ENCODE peak calls at places on chromosomes 4 and X, in six cellular contexts. One of them, this sample, is unnamed.

GRCh38 chr4:40502936-40503335 is 126.7 kb downstream of the RBM47 start:
- DNase-seq in tibial nerve: no peak
- DNase-seq in breast epithelium: no peak
- DNase-seq in pancreas: no peak
- DNase-seq in A549: no peak
- DNase-seq in HL-60: no peak
- DNase-seq in this sample: no peak

GRCh38 chr4:173666-174314 is 49.5 kb downstream of the ZNF718 start:
- DNase-seq in pancreas: no peak
- DNase-seq in tibial nerve: no peak
- DNase-seq in HL-60: no peak
- DNase-seq in breast epithelium: no peak
- DNase-seq in A549: no peak
- DNase-seq in this sample: no peak

GRCh38 chr4:1874207-1874606 is 3.0 kb downstream of the NSD2 start:
- DNase-seq in tibial nerve: no peak
- DNase-seq in HL-60: no peak
- DNase-seq in breast epithelium: no peak
- DNase-seq in A549: no peak
- DNase-seq in pancreas: no peak
- DNase-seq in this sample: no peak

GRCh38 chrX:56029188-56029587 is 203.0 kb upstream of the KLF8 start:
- DNase-seq in pancreas: no peak
- DNase-seq in HL-60: no peak
- DNase-seq in breast epithelium: no peak
- DNase-seq in A549: no peak
- DNase-seq in tibial nerve: no peak
- DNase-seq in this sample: no peak

GRCh38 chr4:56690393-56690971 is 9.4 kb upstream of the HOPX start:
- DNase-seq in HL-60: no peak
- DNase-seq in breast epithelium: no peak
- DNase-seq in tibial nerve: no peak
- DNase-seq in pancreas: no peak
- DNase-seq in A549: no peak
- DNase-seq in this sample: no peak

GRCh38 chr4:7842384-7843279 is 97.0 kb downstream of the AFAP1 start:
- DNase-seq in breast epithelium: no peak
- DNase-seq in tibial nerve: no peak
- DNase-seq in pancreas: no peak
- DNase-seq in HL-60: no peak
- DNase-seq in A549: peak; percentile 63
- DNase-seq in this sample: peak; percentile 97

GRCh38 chr4:151646322-151646721 is 114.5 kb downstream of the GATB start:
- DNase-seq in tibial nerve: no peak
- DNase-seq in breast epithelium: no peak
- DNase-seq in A549: no peak
- DNase-seq in HL-60: no peak
- DNase-seq in pancreas: no peak
- DNase-seq in this sample: no peak

GRCh38 chrX:134460861-134461218 is 875 bp downstream of the HPRT1 start:
- DNase-seq in pancreas: no peak
- DNase-seq in A549: no peak
- DNase-seq in breast epithelium: no peak
- DNase-seq in HL-60: no peak
- DNase-seq in tibial nerve: no peak
- DNase-seq in this sample: no peak

GRCh38 chr4:40848251-40848650 is 98.5 kb downstream of the NSUN7 start:
- DNase-seq in HL-60: no peak
- DNase-seq in tibial nerve: no peak
- DNase-seq in A549: no peak
- DNase-seq in breast epithelium: no peak
- DNase-seq in pancreas: no peak
- DNase-seq in this sample: no peak

GRCh38 chrX:136395271-136395670 is 92.5 kb upstream of the BRS3 start:
- DNase-seq in tibial nerve: no peak
- DNase-seq in breast epithelium: no peak
- DNase-seq in A549: no peak
- DNase-seq in pancreas: no peak
- DNase-seq in HL-60: no peak
- DNase-seq in this sample: no peak

GRCh38 chr4:185504098-185505047 is 30.9 kb downstream of the PDLIM3 start:
- DNase-seq in breast epithelium: no peak
- DNase-seq in tibial nerve: no peak
- DNase-seq in HL-60: no peak
- DNase-seq in pancreas: no peak
- DNase-seq in A549: no peak
- DNase-seq in this sample: peak; percentile 51

GRCh38 chrX:150649096-150649870 is 43.9 kb upstream of the MTMR1 start:
- DNase-seq in tibial nerve: no peak
- DNase-seq in breast epithelium: no peak
- DNase-seq in pancreas: no peak
- DNase-seq in A549: no peak
- DNase-seq in HL-60: no peak
- DNase-seq in this sample: peak; percentile 4

GRCh38 chrX:23659339-23659738 is 8.0 kb upstream of the PRDX4 start:
- DNase-seq in HL-60: no peak
- DNase-seq in A549: no peak
- DNase-seq in tibial nerve: no peak
- DNase-seq in pancreas: no peak
- DNase-seq in breast epithelium: no peak
- DNase-seq in this sample: no peak

GRCh38 chrX:20254712-20255299 is 11.9 kb downstream of the RPS6KA3 start:
- DNase-seq in HL-60: no peak
- DNase-seq in tibial nerve: no peak
- DNase-seq in pancreas: no peak
- DNase-seq in A549: no peak
- DNase-seq in breast epithelium: no peak
- DNase-seq in this sample: no peak

GRCh38 chrX:83845397-83845796 is 15.5 kb upstream of the CYLC1 start:
- DNase-seq in HL-60: peak; percentile 33
- DNase-seq in pancreas: no peak
- DNase-seq in tibial nerve: no peak
- DNase-seq in breast epithelium: no peak
- DNase-seq in A549: peak; percentile 2
- DNase-seq in this sample: no peak

GRCh38 chr4:165563851-165564250 is 185.0 kb downstream of the CPE start:
- DNase-seq in pancreas: no peak
- DNase-seq in HL-60: no peak
- DNase-seq in A549: no peak
- DNase-seq in tibial nerve: no peak
- DNase-seq in breast epithelium: no peak
- DNase-seq in this sample: no peak

GRCh38 chrX:100819534-100819836 is 706 bp upstream of the CSTF2 start:
- DNase-seq in A549: no peak
- DNase-seq in breast epithelium: no peak
- DNase-seq in tibial nerve: no peak
- DNase-seq in pancreas: peak; percentile 30
- DNase-seq in HL-60: no peak
- DNase-seq in this sample: no peak

GRCh38 chr4:161287678-161288352 is 876.0 kb downstream of the FSTL5 start:
- DNase-seq in A549: no peak
- DNase-seq in pancreas: no peak
- DNase-seq in HL-60: no peak
- DNase-seq in breast epithelium: no peak
- DNase-seq in tibial nerve: no peak
- DNase-seq in this sample: no peak

GRCh38 chrX:13376857-13377441 is 57.1 kb upstream of the ATXN3L start:
- DNase-seq in breast epithelium: no peak
- DNase-seq in tibial nerve: no peak
- DNase-seq in A549: no peak
- DNase-seq in HL-60: no peak
- DNase-seq in pancreas: no peak
- DNase-seq in this sample: peak; percentile 89

GRCh38 chr4:133624744-133625143 is 475.6 kb downstream of the PCDH10 start:
- DNase-seq in tibial nerve: no peak
- DNase-seq in A549: peak; percentile 1
- DNase-seq in pancreas: no peak
- DNase-seq in breast epithelium: no peak
- DNase-seq in HL-60: no peak
- DNase-seq in this sample: no peak

GRCh38 chrX:36867143-36867542 is 141.0 kb upstream of the FAM47C start:
- DNase-seq in A549: peak; percentile 2
- DNase-seq in breast epithelium: no peak
- DNase-seq in tibial nerve: no peak
- DNase-seq in HL-60: no peak
- DNase-seq in pancreas: no peak
- DNase-seq in this sample: no peak

GRCh38 chr4:78265006-78265405 is 207.9 kb downstream of the FRAS1 start:
- DNase-seq in tibial nerve: no peak
- DNase-seq in breast epithelium: no peak
- DNase-seq in A549: no peak
- DNase-seq in pancreas: no peak
- DNase-seq in HL-60: no peak
- DNase-seq in this sample: no peak

GRCh38 chr4:82360298-82361177 is 13.3 kb downstream of the HNRNPD start:
- DNase-seq in breast epithelium: no peak
- DNase-seq in pancreas: no peak
- DNase-seq in tibial nerve: no peak
- DNase-seq in HL-60: no peak
- DNase-seq in A549: no peak
- DNase-seq in this sample: no peak

GRCh38 chr4:87114245-87115062 is 106.0 kb downstream of the KLHL8 start:
- DNase-seq in A549: no peak
- DNase-seq in tibial nerve: no peak
- DNase-seq in breast epithelium: no peak
- DNase-seq in HL-60: no peak
- DNase-seq in pancreas: peak; percentile 45
- DNase-seq in this sample: no peak

GRCh38 chr4:98711526-98711925 is 53.1 kb upstream of the TSPAN5 start:
- DNase-seq in breast epithelium: no peak
- DNase-seq in HL-60: no peak
- DNase-seq in A549: no peak
- DNase-seq in pancreas: no peak
- DNase-seq in tibial nerve: no peak
- DNase-seq in this sample: no peak

GRCh38 chr4:98700630-98701029 is 42.2 kb upstream of the TSPAN5 start:
- DNase-seq in pancreas: no peak
- DNase-seq in tibial nerve: no peak
- DNase-seq in A549: no peak
- DNase-seq in breast epithelium: no peak
- DNase-seq in HL-60: no peak
- DNase-seq in this sample: no peak

GRCh38 chr4:98706935-98707334 is 48.5 kb upstream of the TSPAN5 start:
- DNase-seq in HL-60: no peak
- DNase-seq in pancreas: no peak
- DNase-seq in tibial nerve: no peak
- DNase-seq in A549: no peak
- DNase-seq in breast epithelium: no peak
- DNase-seq in this sample: no peak

GRCh38 chr4:98710831-98711230 is 52.4 kb upstream of the TSPAN5 start:
- DNase-seq in pancreas: no peak
- DNase-seq in HL-60: no peak
- DNase-seq in breast epithelium: no peak
- DNase-seq in A549: no peak
- DNase-seq in tibial nerve: no peak
- DNase-seq in this sample: no peak

DNA sequence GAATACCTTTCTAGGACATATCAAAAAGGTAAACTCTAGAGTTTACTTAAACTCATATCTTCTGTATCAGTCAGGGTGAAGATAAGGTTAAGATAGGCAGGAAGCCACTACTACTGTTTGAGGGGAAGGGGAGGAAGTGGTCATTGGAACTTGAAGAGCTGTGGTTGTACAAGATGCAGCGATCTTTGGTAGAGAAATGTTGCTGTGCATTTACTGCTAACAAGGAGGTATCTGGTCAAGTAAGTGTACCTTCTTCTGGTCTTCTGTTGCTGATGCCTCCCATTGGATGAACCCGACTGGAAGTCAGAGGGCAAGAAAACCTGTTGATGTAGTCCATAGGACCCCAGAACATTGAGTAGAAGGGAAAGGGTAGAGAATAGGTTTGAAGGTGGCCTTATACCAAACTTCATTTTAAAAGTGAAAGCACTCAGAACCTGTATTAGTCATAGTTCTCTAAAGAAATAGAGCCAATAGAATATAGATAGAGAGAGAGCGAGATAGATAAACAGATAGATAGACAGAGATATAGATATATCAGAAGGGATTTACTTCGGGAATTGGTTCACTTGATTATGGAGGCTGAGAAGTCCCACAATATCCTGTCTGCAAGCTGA is 47.9 kb upstream of the TSPAN5 start:
- DNase-seq in tibial nerve: no peak
- DNase-seq in breast epithelium: no peak
- DNase-seq in pancreas: no peak
- DNase-seq in A549: no peak
- DNase-seq in HL-60: no peak
- DNase-seq in this sample: no peak
- H3K4me3 ChIP-seq in tibial nerve: no peak overlapping the region
- H3K4me3 ChIP-seq in breast epithelium: no peak overlapping the region
- H3K4me3 ChIP-seq in pancreas: no peak overlapping the region
- H3K4me3 ChIP-seq in A549: no peak overlapping the region
- H3K4me3 ChIP-seq in HL-60: no peak overlapping the region
- H3K4me3 ChIP-seq in this sample: no peak overlapping the region

GRCh38 chr4:172963498-172964294 is 204.9 kb upstream of the GALNT7 start:
- DNase-seq in breast epithelium: no peak
- DNase-seq in A549: no peak
- DNase-seq in tibial nerve: no peak
- DNase-seq in pancreas: no peak
- DNase-seq in HL-60: no peak
- DNase-seq in this sample: no peak
- H3K27ac ChIP-seq in breast epithelium: no peak overlapping the region
- H3K27ac ChIP-seq in A549: peak overlapping the region; percentile 85
- H3K27ac ChIP-seq in tibial nerve: no peak overlapping the region
- H3K27ac ChIP-seq in pancreas: no peak overlapping the region
- H3K27ac ChIP-seq in HL-60: no peak overlapping the region
- H3K27ac ChIP-seq in this sample: no peak overlapping the region

GRCh38 chr4:70269674-70270073 is 27.3 kb downstream of the CSN3 start:
- DNase-seq in breast epithelium: no peak
- DNase-seq in pancreas: no peak
- DNase-seq in tibial nerve: no peak
- DNase-seq in HL-60: no peak
- DNase-seq in A549: no peak
- DNase-seq in this sample: no peak
- TF ChIP-seq CTCF in breast epithelium: no peak
- TF ChIP-seq CTCF in pancreas: no peak
- TF ChIP-seq CTCF in tibial nerve: no peak
- TF ChIP-seq CTCF in HL-60: no peak
- TF ChIP-seq CTCF in A549: peak; percentile 11
- TF ChIP-seq CTCF in this sample: peak; percentile 22

DNA sequence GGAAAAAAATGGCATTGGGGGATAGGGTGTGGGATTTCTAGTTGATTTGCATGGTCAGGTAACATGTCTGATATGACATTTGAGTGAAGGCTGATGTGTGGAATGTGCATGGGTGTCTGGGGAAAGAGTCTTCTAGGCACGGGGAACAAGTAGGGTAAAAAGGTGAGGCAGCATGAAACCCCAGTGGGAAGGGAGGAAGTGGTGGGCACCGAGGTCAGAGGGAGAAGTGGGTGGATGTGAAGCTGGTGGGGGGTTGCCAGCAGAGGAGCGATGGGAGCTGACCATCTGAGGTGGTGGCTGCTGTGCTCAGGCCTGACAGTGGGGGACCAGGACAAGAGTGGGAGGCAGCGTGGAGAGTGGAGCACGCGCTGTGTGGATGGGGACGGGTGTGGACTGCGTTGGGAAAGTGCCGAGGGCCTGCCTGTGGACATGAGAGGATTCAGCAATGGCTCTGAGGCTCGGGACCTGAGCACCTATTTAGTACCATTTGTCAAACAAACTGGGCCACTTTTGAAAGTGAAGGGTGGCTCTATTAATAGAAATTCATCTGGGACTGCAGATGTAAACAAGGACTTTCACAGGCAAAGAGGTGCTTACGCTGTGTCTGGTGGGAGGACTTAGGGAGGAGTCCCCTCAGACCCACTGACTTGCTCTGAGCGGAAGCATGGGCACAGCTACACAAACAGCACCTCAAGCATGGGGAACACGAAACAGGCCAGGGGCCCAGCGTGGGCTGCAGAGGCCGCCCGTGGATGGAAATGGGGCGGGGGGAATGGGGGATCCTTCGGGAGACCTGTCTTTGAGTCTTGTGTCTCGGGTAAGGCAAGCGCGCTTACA is 16.7 kb upstream of the S100P start:
- DNase-seq in tibial nerve: no peak
- DNase-seq in HL-60: no peak
- DNase-seq in breast epithelium: no peak
- DNase-seq in A549: no peak
- DNase-seq in pancreas: no peak
- DNase-seq in this sample: no peak
- H3K4me3 ChIP-seq in tibial nerve: no peak overlapping the region
- H3K4me3 ChIP-seq in HL-60: peak overlapping the region; percentile 77
- H3K4me3 ChIP-seq in breast epithelium: no peak overlapping the region
- H3K4me3 ChIP-seq in A549: no peak overlapping the region
- H3K4me3 ChIP-seq in pancreas: no peak overlapping the region
- H3K4me3 ChIP-seq in this sample: peak overlapping the region; percentile 17